ENCODE peak calls at places on chromosomes 3 and 15, in five cellular contexts. O is KG1, D is RPMI7951, C is GF-D8, Q is T-cell. X is an unnamed sample.

GRCh38 chr15:73265536-73266153 is 103.1 kb downstream of the HCN4 start:
- DNase-seq in Q (peak; percentile 40), O (peak; percentile 15), C (no peak), D (peak; percentile 67), X (no peak)

GRCh38 chr3:71955549-71956373 is 170.8 kb upstream of the PROK2 start:
- DNase-seq in O (peak; percentile 39), Q (no peak), C (no peak), D (peak; percentile 86), X (peak; percentile 29)

GRCh38 chr3:124786491-124787241 is 56.4 kb downstream of the UMPS start:
- DNase-seq in C (no peak), D (peak; percentile 58), Q (no peak), O (no peak), X (no peak)

GRCh38 chr3:23113455-23114171 is 89.5 kb upstream of the UBE2E2 start:
- DNase-seq in D (peak; percentile 34), Q (no peak), C (peak; percentile 74), O (peak; percentile 27), X (peak; percentile 8)

GRCh38 chr3:22496641-22497040 is 706.5 kb upstream of the UBE2E2 start:
- DNase-seq in O (no peak), Q (no peak), D (no peak), C (no peak), X (no peak)

GRCh38 chr3:53382106-53382505 is 34.8 kb upstream of the DCP1A start:
- DNase-seq in C (no peak), O (no peak), D (no peak), Q (no peak), X (no peak)

GRCh38 chr15:82108489-82109078 is 62.8 kb upstream of the MEX3B start:
- DNase-seq in Q (peak; percentile 60), O (peak; percentile 47), C (no peak), D (peak; percentile 52), X (peak; percentile 70)

GRCh38 chr3:66195347-66195783 is 25.4 kb upstream of the SLC25A26 start:
- DNase-seq in C (no peak), Q (no peak), O (no peak), D (peak; percentile 50), X (no peak)

GRCh38 chr3:194740859-194741486 is 55.3 kb downstream of the FAM43A start:
- DNase-seq in C (no peak), Q (no peak), O (no peak), D (peak; percentile 93), X (no peak)

GRCh38 chr3:187318819-187319616 is 27.5 kb upstream of the MASP1 start:
- DNase-seq in O (peak; percentile 36), D (peak; percentile 57), C (no peak), Q (peak; percentile 19), X (peak; percentile 10)

GRCh38 chr3:140910860-140911259 is 30.8 kb upstream of the SLC25A36 start:
- DNase-seq in D (peak; percentile 32), Q (no peak), C (no peak), O (no peak), X (no peak)

GRCh38 chr3:54891540-54891897 is 36.3 kb downstream of the LRTM1 start:
- DNase-seq in C (no peak), D (peak; percentile 100), O (no peak), Q (no peak), X (no peak)

GRCh38 chr15:66169023-66169422 is 84.5 kb downstream of the MEGF11 start:
- DNase-seq in Q (no peak), O (no peak), C (no peak), D (peak; percentile 17), X (no peak)

GRCh38 chr3:18378218-18378617 is 46.9 kb downstream of the SATB1 start:
- DNase-seq in D (no peak), C (no peak), O (no peak), Q (no peak), X (no peak)

GRCh38 chr3:11300970-11301369 is 28.8 kb downstream of the ATG7 start:
- DNase-seq in C (no peak), Q (no peak), O (no peak), D (peak; percentile 35), X (no peak)

GRCh38 chr3:101900736-101901135 is 51.4 kb downstream of the NFKBIZ start:
- DNase-seq in C (no peak), O (no peak), Q (no peak), D (no peak), X (no peak)

GRCh38 chr3:97613139-97613538 is 151.4 kb upstream of the ARL6 start:
- DNase-seq in D (no peak), Q (no peak), O (no peak), C (no peak), X (no peak)

GRCh38 chr15:68580026-68580882 is 1.5 kb downstream of the CORO2B start:
- DNase-seq in C (no peak), Q (no peak), D (no peak), O (no peak), X (no peak)

GRCh38 chr3:186182850-186183249 is 74.0 kb upstream of the ETV5 start:
- DNase-seq in O (no peak), Q (no peak), C (peak; percentile 32), D (no peak), X (no peak)

GRCh38 chr3:80405618-80406017 is 637.8 kb upstream of the ROBO1 start:
- DNase-seq in C (no peak), Q (no peak), O (no peak), D (no peak), X (no peak)

GRCh38 chr3:61820306-61820992 is 259.1 kb downstream of the PTPRG start:
- DNase-seq in Q (no peak), O (peak; percentile 18), D (no peak), C (peak; percentile 36), X (peak; percentile 1)

GRCh38 chr3:61522064-61522463 is 39.3 kb upstream of the PTPRG start:
- DNase-seq in D (no peak), Q (no peak), O (no peak), C (no peak), X (no peak)

GRCh38 chr3:49554639-49555265 is 475 bp downstream of the BSN start:
- DNase-seq in D (no peak), Q (peak; percentile 40), C (no peak), O (no peak), X (no peak)

GRCh38 chr15:39243396-39243795 is 337.5 kb upstream of the THBS1 start:
- DNase-seq in D (no peak), Q (no peak), C (no peak), O (no peak), X (no peak)

GRCh38 chr3:17070560-17070959 is 185.8 kb downstream of the PLCL2 start:
- DNase-seq in Q (no peak), C (no peak), O (no peak), D (peak; percentile 54), X (no peak)

GRCh38 chr3:16171825-16172224 is 2.7 kb upstream of the GALNT15 start:
- DNase-seq in D (no peak), C (no peak), O (no peak), Q (no peak), X (no peak)

GRCh38 chr3:45509038-45509767 is 85.3 kb upstream of the LIMD1 start:
- DNase-seq in C (no peak), D (peak; percentile 94), O (no peak), Q (no peak), X (no peak)

X was measured in GDM1.